ENCODE peak calls at places on chromosome 11, in eight cellular contexts. Z is mesendoderm, R is lung, B is retina, V is iris pigment epithelial cell, K is cardiac fibroblast, L is RWPE1, U is tibial nerve. T is an unnamed sample.

GRCh38 chr11:72069200-72069599 is 11.1 kb downstream of the NUMA1 start:
- DNase-seq in Z (no peak), R (no peak), B (no peak), V (peak; percentile 50), K (no peak), L (no peak), U (no peak), T (no peak)

GRCh38 chr11:47443028-47443700 is 5.8 kb downstream of the RAPSN start:
- DNase-seq in Z (no peak), R (no peak), B (no peak), V (no peak), K (no peak), L (no peak), U (no peak), T (no peak)

GRCh38 chr11:16603890-16604783 is 134.3 kb upstream of the C11orf58 start:
- DNase-seq in Z (peak; percentile 34), R (no peak), B (no peak), V (no peak), K (peak; percentile 42), L (no peak), U (peak; percentile 43), T (peak; percentile 66)

GRCh38 chr11:2585566-2586090 is 114.2 kb downstream of the KCNQ1OT1 start:
- DNase-seq in Z (no peak), R (no peak), B (peak; percentile 1), V (no peak), K (no peak), L (no peak), U (no peak), T (no peak)

GRCh38 chr11:38791346-38791961 is 2193.4 kb upstream of the RAG2 start:
- DNase-seq in Z (peak; percentile 63), R (peak; percentile 42), B (peak; percentile 48), V (peak; percentile 65), K (peak; percentile 86), L (peak; percentile 65), U (no peak), T (no peak)

GRCh38 chr11:23494981-23495380 is 634.7 kb upstream of the CCDC179 start:
- DNase-seq in Z (no peak), R (no peak), B (no peak), V (no peak), K (no peak), L (no peak), U (no peak), T (no peak)

GRCh38 chr11:119706887-119707286 is 22.1 kb downstream of the NECTIN1 start:
- DNase-seq in Z (no peak), R (no peak), B (no peak), V (no peak), K (no peak), L (no peak), U (no peak), T (no peak)

GRCh38 chr11:58711832-58712231 is 19.9 kb downstream of the GLYAT start:
- DNase-seq in Z (no peak), R (no peak), B (no peak), V (no peak), K (no peak), L (no peak), U (no peak), T (no peak)

GRCh38 chr11:1198766-1199688 is 23.8 kb upstream of the MUC5B start:
- DNase-seq in Z (no peak), R (no peak), B (no peak), V (no peak), K (no peak), L (no peak), U (no peak), T (no peak)

GRCh38 chr11:74669311-74670160 is 61.7 kb downstream of the CHRDL2 start:
- DNase-seq in Z (no peak), R (no peak), B (no peak), V (no peak), K (no peak), L (no peak), U (no peak), T (no peak)

T was measured in ELF-1.